ENCODE peak calls at places on chromosomes 7 and 10, in six cellular contexts. K, U, J, L, C and G are unnamed samples.

GRCh38 chr7:35968140-35968940 is 167.5 kb downstream of the SEPTIN7 start:
- DNase-seq in K (no peak), U (no peak), J (no peak), L (no peak), C (no peak), G (no peak)

GRCh38 chr7:35691827-35692307 is 3.1 kb downstream of the HERPUD2 start:
- DNase-seq in K (no peak), U (no peak), J (no peak), L (peak; percentile 16), C (no peak), G (peak; percentile 16)

GRCh38 chr7:107167483-107168232 is 1.1 kb upstream of the HBP1 start:
- DNase-seq in K (no peak), U (peak; percentile 15), J (peak; percentile 70), L (peak; percentile 85), C (peak; percentile 82), G (peak; percentile 93)

GRCh38 chr7:108973075-108973474 is 403.4 kb downstream of the DNAJB9 start:
- DNase-seq in K (no peak), U (no peak), J (no peak), L (no peak), C (no peak), G (no peak)

GRCh38 chr10:110681023-110681681 is 37.0 kb downstream of the RBM20 start:
- DNase-seq in K (peak; percentile 25), U (peak; percentile 86), J (peak; percentile 22), L (peak; percentile 60), C (peak; percentile 46), G (peak; percentile 24)

GRCh38 chr7:9189683-9190082 is 756.3 kb downstream of the NXPH1 start:
- DNase-seq in K (no peak), U (no peak), J (no peak), L (no peak), C (no peak), G (no peak)

GRCh38 chr10:26780793-26781601 is 79.8 kb downstream of the ABI1 start:
- DNase-seq in K (no peak), U (no peak), J (peak; percentile 95), L (peak; percentile 95), C (peak; percentile 35), G (peak; percentile 94)

GRCh38 chr7:46283852-46284251 is 362.8 kb upstream of the IGFBP3 start:
- DNase-seq in K (no peak), U (no peak), J (no peak), L (no peak), C (no peak), G (peak; percentile 29)

GRCh38 chr7:13231216-13231615 is 543.8 kb downstream of the ARL4A start:
- DNase-seq in K (no peak), U (no peak), J (no peak), L (no peak), C (no peak), G (no peak)

GRCh38 chr7:131390275-131390674 is 62.6 kb downstream of the MKLN1 start:
- DNase-seq in K (no peak), U (no peak), J (no peak), L (no peak), C (no peak), G (no peak)

GRCh38 chr7:73838642-73839041 is 3.7 kb downstream of the METTL27 start:
- DNase-seq in K (no peak), U (peak; percentile 41), J (peak; percentile 72), L (no peak), C (no peak), G (no peak)

GRCh38 chr7:48140001-48140681 is 31.1 kb upstream of the ABCA13 start:
- DNase-seq in K (peak; percentile 38), U (no peak), J (no peak), L (peak; percentile 69), C (no peak), G (peak; percentile 13)

GRCh38 chr10:75430000-75430763 is 1.2 kb upstream of the LRMDA start:
- DNase-seq in K (peak; percentile 63), U (peak; percentile 55), J (peak; percentile 86), L (no peak), C (peak; percentile 85), G (no peak)

GRCh38 chr7:43517464-43517863 is 65.4 kb upstream of the STK17A start:
- DNase-seq in K (no peak), U (no peak), J (no peak), L (no peak), C (no peak), G (no peak)

GRCh38 chr10:51007781-51008180 is 66.5 kb upstream of the PRKG1 start:
- DNase-seq in K (no peak), U (no peak), J (no peak), L (peak; percentile 70), C (no peak), G (peak; percentile 69)

GRCh38 chr10:26438534-26439269 is 561 bp downstream of the APBB1IP start:
- DNase-seq in K (peak; percentile 10), U (peak; percentile 72), J (no peak), L (peak; percentile 60), C (peak; percentile 33), G (peak; percentile 25)

GRCh38 chr10:50604823-50605222 is 18.9 kb downstream of the SGMS1 start:
- DNase-seq in K (no peak), U (no peak), J (no peak), L (peak; percentile 49), C (no peak), G (no peak)

GRCh38 chr7:96388620-96389383 is 66.9 kb upstream of the SLC25A13 start:
- DNase-seq in K (no peak), U (no peak), J (peak; percentile 30), L (peak; percentile 74), C (peak; percentile 43), G (peak; percentile 74)

GRCh38 chr7:87155788-87156187 is 3.5 kb downstream of the DMTF1 start:
- DNase-seq in K (no peak), U (no peak), J (no peak), L (no peak), C (no peak), G (peak; percentile 15)

GRCh38 chr7:136897676-136898075 is 29.2 kb downstream of the CHRM2 start:
- DNase-seq in K (no peak), U (no peak), J (no peak), L (no peak), C (no peak), G (no peak)

GRCh38 chr10:78981970-78982281 is 86.8 kb upstream of the ZMIZ1 start:
- DNase-seq in K (no peak), U (peak; percentile 66), J (no peak), L (peak; percentile 66), C (no peak), G (no peak)